ENCODE peak calls at places on chromosomes 7 and 10, in four cellular contexts. U, P, B and L are unnamed samples.

GRCh38 chr10:99874341-99875085 is 92.1 kb downstream of the ABCC2 start:
- DNase-seq in P (no peak), U (no peak), B (no peak), L (no peak)

GRCh38 chr10:79127151-79127961 is 58.6 kb downstream of the ZMIZ1 start:
- DNase-seq in B (no peak), P (peak; percentile 92), U (no peak), L (no peak)

GRCh38 chr10:31774291-31774900 is 154.2 kb downstream of the ARHGAP12 start:
- DNase-seq in B (no peak), U (no peak), P (no peak), L (no peak)

GRCh38 chr10:5447611-5448071 is 35.3 kb downstream of the NET1 start:
- DNase-seq in U (no peak), P (no peak), B (peak; percentile 67), L (no peak)

GRCh38 chr7:106604303-106604918 is 56.5 kb downstream of the CCDC71L start:
- DNase-seq in P (no peak), U (no peak), B (no peak), L (no peak)

GRCh38 chr7:101936223-101936611 is 118.8 kb downstream of the CUX1 start:
- DNase-seq in U (no peak), P (no peak), B (no peak), L (peak; percentile 46)

GRCh38 chr10:89531359-89531758 is 4.0 kb downstream of the SLC16A12 start:
- DNase-seq in P (no peak), U (no peak), B (no peak), L (no peak)

GRCh38 chr10:29105516-29106215 is 183.2 kb upstream of the LYZL1 start:
- DNase-seq in U (no peak), P (peak; percentile 4), B (no peak), L (no peak)

GRCh38 chr7:73521636-73522080 is 435 bp downstream of the BAZ1B start:
- DNase-seq in P (peak; percentile 13), B (no peak), U (peak; percentile 69), L (peak; percentile 61)

GRCh38 chr10:49605939-49606509 is 4.1 kb upstream of the SLC18A3 start:
- DNase-seq in U (no peak), B (no peak), P (no peak), L (peak; percentile 3)

GRCh38 chr7:95590387-95591248 is 5.7 kb downstream of the PDK4 start:
- DNase-seq in P (peak; percentile 72), B (no peak), U (no peak), L (no peak)

GRCh38 chr7:158649279-158649678 is 55.3 kb downstream of the NCAPG2 start:
- DNase-seq in P (peak; percentile 67), B (no peak), U (no peak), L (no peak)

GRCh38 chr10:12502526-12503274 is 153.4 kb downstream of the CAMK1D start:
- DNase-seq in B (no peak), U (no peak), P (no peak), L (no peak)

GRCh38 chr7:31443457-31443856 is 70.4 kb upstream of the ITPRID1 start:
- DNase-seq in B (peak; percentile 21), U (peak; percentile 58), P (peak; percentile 26), L (no peak)

GRCh38 chr10:79299397-79300370 is 47.6 kb upstream of the PPIF start:
- DNase-seq in B (no peak), P (no peak), U (no peak), L (no peak)

GRCh38 chr10:121999301-121999700 is 10.3 kb downstream of the TACC2 start:
- DNase-seq in P (no peak), B (no peak), U (no peak), L (no peak)

GRCh38 chr10:1152386-1153252 is 96.4 kb downstream of the WDR37 start:
- DNase-seq in B (no peak), U (no peak), P (no peak), L (no peak)

GRCh38 chr7:77309714-77310220 is 106.4 kb downstream of the GSAP start:
- DNase-seq in B (no peak), P (no peak), U (no peak), L (no peak)
- TF ChIP-seq SP1 in B (no peak), P (no peak), U (no peak), L (no peak)

DNA sequence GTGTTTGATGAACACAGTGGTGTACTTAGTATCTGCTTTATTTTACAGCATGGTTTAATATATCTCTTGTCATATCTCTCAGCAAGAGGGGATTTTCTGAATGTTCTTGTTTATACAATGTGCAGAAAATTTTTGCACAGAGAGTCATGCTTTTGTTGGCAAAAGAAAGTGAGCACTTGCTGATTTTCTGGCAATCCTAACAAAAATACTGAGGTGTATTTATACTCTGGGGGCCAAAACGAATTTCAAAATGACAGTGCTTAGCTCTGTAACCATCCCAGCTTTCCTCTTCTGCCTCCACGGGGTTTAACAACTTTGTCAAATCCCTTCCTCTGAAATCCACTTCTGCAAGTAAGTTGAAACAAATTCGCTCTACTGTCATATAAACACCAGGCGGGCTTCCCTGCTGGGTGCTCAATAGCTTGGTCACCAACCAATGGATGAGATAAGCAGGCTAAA is 169.2 kb downstream of the NOC3L start:
- DNase-seq in P (no peak), U (peak; percentile 53), B (no peak), L (no peak)
- TF ChIP-seq SP1 in P (no peak), U (no peak), B (no peak), L (no peak)

GRCh38 chr7:100586266-100587025 is at the start of gene FBXO24:
- DNase-seq in B (peak; percentile 100), P (peak; percentile 99), U (peak; percentile 98), L (peak; percentile 99)

GRCh38 chr7:100584046-100584676 is 1.8 kb downstream of the LRCH4 start:
- DNase-seq in P (no peak), B (no peak), U (no peak), L (no peak)

GRCh38 chr7:100585511-100586265 is at the start of gene LRCH4:
- DNase-seq in B (no peak), P (no peak), U (peak; percentile 61), L (peak; percentile 74)

GRCh38 chr7:100583132-100584045 is 2.5 kb downstream of the LRCH4 start:
- DNase-seq in U (no peak), P (no peak), B (peak; percentile 44), L (no peak)

GRCh38 chr7:100584677-100585510 is 1.0 kb downstream of the LRCH4 start:
- DNase-seq in P (peak; percentile 35), B (no peak), U (no peak), L (peak; percentile 64)
- TF ChIP-seq SP1 in P (no peak), B (no peak), U (no peak), L (no peak)

GRCh38 chr7:1848911-1849311 is 178.8 kb downstream of the ELFN1 start:
- DNase-seq in B (no peak), P (no peak), U (no peak), L (no peak)
- TF ChIP-seq SP1 in B (no peak), P (no peak), U (no peak), L (no peak)

GRCh38 chr10:70509376-70509775 is 30.8 kb downstream of the PALD1 start:
- DNase-seq in B (no peak), U (no peak), P (no peak), L (no peak)

GRCh38 chr10:70505908-70506307 is 27.3 kb downstream of the PALD1 start:
- DNase-seq in B (no peak), U (no peak), P (no peak), L (no peak)

GRCh38 chr10:70510904-70511303 is 32.3 kb downstream of the PALD1 start:
- DNase-seq in B (no peak), U (no peak), P (no peak), L (no peak)

GRCh38 chr10:70510453-70510852 is 31.9 kb downstream of the PALD1 start:
- DNase-seq in B (no peak), U (no peak), P (no peak), L (no peak)

GRCh38 chr10:70508912-70509366 is 30.4 kb downstream of the PALD1 start:
- DNase-seq in P (no peak), B (no peak), U (no peak), L (peak; percentile 26)
- TF ChIP-seq SP1 in P (no peak), B (no peak), U (no peak), L (no peak)

DNA sequence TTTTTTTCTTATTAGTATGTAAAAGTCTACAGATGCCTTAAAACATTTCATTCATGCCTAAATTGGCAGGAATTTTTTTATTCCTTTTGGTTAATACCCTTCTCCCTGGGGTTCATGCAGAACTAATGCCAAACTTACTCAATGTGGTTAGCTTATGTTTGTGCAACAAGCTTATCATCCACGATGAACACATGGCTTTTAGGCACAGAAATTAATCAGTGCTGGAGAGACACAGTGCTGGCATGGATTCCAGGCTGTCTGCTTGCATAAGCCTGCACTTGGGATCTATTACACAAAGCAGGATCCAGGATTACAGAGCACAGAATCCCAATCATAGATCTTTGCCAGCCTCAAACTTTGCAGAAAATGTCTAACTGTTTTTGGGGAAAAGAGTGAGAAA is 213.2 kb downstream of the CHRM2 start:
- DNase-seq in P (no peak), U (no peak), B (no peak), L (no peak)
- TF ChIP-seq SP1 in P (no peak), U (no peak), B (no peak), L (no peak)

GRCh38 chr10:11381023-11381422 is 230.4 kb downstream of the USP6NL start:
- DNase-seq in U (no peak), B (no peak), P (no peak), L (no peak)
- TF ChIP-seq SP1 in U (no peak), B (no peak), P (no peak), L (no peak)

GRCh38 chr7:92517626-92518025 is 10.7 kb downstream of the PEX1 start:
- DNase-seq in P (no peak), U (no peak), B (no peak), L (no peak)
- TF ChIP-seq SP1 in P (no peak), U (no peak), B (no peak), L (no peak)